ENCODE peak calls at places on chromosomes 2 and 18, in six cellular contexts. Z is nephron progenitor cell; T is AG04450; A is left kidney; R is stimulated activated CD8-positive, alpha-beta memory T cell treated with anti-CD3 and anti-CD28 coated beads, Interleukin-15, amount 100 ng/mL, for 24 hours; J is endothelial cell. I is an unnamed sample.

GRCh38 chr2:127650041-127650784 is 4.3 kb downstream of the GPR17 start:
- DNase-seq in Z (no peak), T (no peak), A (no peak), R (no peak), J (no peak), I (no peak)

GRCh38 chr2:69514836-69515235 is 77.6 kb upstream of the NFU1 start:
- DNase-seq in Z (no peak), T (no peak), A (no peak), R (no peak), J (no peak), I (no peak)

GRCh38 chr2:187964742-187965141 is 326.9 kb upstream of the GULP1 start:
- DNase-seq in Z (no peak), T (no peak), A (no peak), R (no peak), J (no peak), I (no peak)

GRCh38 chr18:2325308-2325849 is 245.9 kb downstream of the METTL4 start:
- DNase-seq in Z (no peak), T (no peak), A (no peak), R (no peak), J (no peak), I (no peak)

GRCh38 chr18:64405161-64405560 is 256.3 kb upstream of the LINC00305 start:
- DNase-seq in Z (no peak), T (no peak), A (peak), R (no peak), J (no peak), I (no peak)

GRCh38 chr2:230068658-230069080 is at the start of gene SLC16A14:
- DNase-seq in Z (peak), T (peak), A (peak), R (no peak), J (peak), I (no peak)

GRCh38 chr2:20565623-20566236 is 85.2 kb downstream of the HS1BP3 start:
- DNase-seq in Z (peak), T (no peak), A (peak), R (no peak), J (no peak), I (no peak)

GRCh38 chr2:40168032-40168431 is 283.9 kb downstream of the SLC8A1 start:
- DNase-seq in Z (no peak), T (no peak), A (no peak), R (no peak), J (no peak), I (no peak)

GRCh38 chr2:166140922-166141321 is 13.1 kb upstream of the SCN1A start:
- DNase-seq in Z (no peak), T (no peak), A (no peak), R (no peak), J (no peak), I (no peak)

GRCh38 chr2:55109219-55109891 is 59.1 kb upstream of the RTN4 start:
- DNase-seq in Z (no peak), T (peak), A (no peak), R (no peak), J (no peak), I (no peak)

GRCh38 chr2:152065945-152066344 is 32.9 kb downstream of the CACNB4 start:
- DNase-seq in Z (no peak), T (no peak), A (no peak), R (no peak), J (no peak), I (no peak)

GRCh38 chr2:74261204-74261864 is 62.9 kb downstream of the MTHFD2 start:
- DNase-seq in Z (peak), T (no peak), A (peak), R (no peak), J (peak), I (no peak)

GRCh38 chr18:57621252-57621607 is 406 bp downstream of the NARS1 start:
- DNase-seq in Z (no peak), T (no peak), A (peak), R (peak), J (peak), I (no peak)

GRCh38 chr2:119483395-119483753 is 40.9 kb downstream of the SCTR start:
- DNase-seq in Z (no peak), T (no peak), A (no peak), R (no peak), J (no peak), I (no peak)

GRCh38 chr2:20609349-20609994 is 41.4 kb downstream of the HS1BP3 start:
- DNase-seq in Z (no peak), T (no peak), A (peak), R (no peak), J (no peak), I (no peak)

GRCh38 chr2:201308914-201309313 is 48.2 kb downstream of the FLACC1 start:
- DNase-seq in Z (no peak), T (no peak), A (no peak), R (no peak), J (no peak), I (no peak)

GRCh38 chr2:200616193-200616592 is 30.4 kb downstream of the AOX1 start:
- DNase-seq in Z (no peak), T (no peak), A (no peak), R (no peak), J (no peak), I (no peak)

GRCh38 chr2:21203976-21204375 is 80.2 kb downstream of the TDRD15 start:
- DNase-seq in Z (no peak), T (no peak), A (no peak), R (no peak), J (no peak), I (no peak)

GRCh38 chr18:75207298-75208054 is 1.5 kb downstream of the PTGR3 start:
- DNase-seq in Z (no peak), T (no peak), A (peak), R (no peak), J (no peak), I (no peak)

I was measured in BJ.